ENCODE peak calls at places on chromosomes 1 and 21, in four cellular contexts. One of them, this sample, is unnamed.
A peak's percentile ranks its signal among the peaks of the same experiment; 100 is the strongest.

GRCh38 chr1:12472798-12473551 is 145.0 kb downstream of the DHRS3 start:
- DNase-seq in CD8-positive, alpha-beta memory T cell: peak; percentile 69
- DNase-seq in pancreas: no peak
- DNase-seq in Peyer's patch: no peak
- DNase-seq in this sample: peak; percentile 37

GRCh38 chr1:164660415-164661174 is 101.6 kb downstream of the PBX1 start:
- DNase-seq in pancreas: peak; percentile 61
- DNase-seq in CD8-positive, alpha-beta memory T cell: no peak
- DNase-seq in Peyer's patch: no peak
- DNase-seq in this sample: no peak

GRCh38 chr1:2588661-2589330 is 2.2 kb downstream of the PRXL2B start:
- DNase-seq in pancreas: no peak
- DNase-seq in Peyer's patch: no peak
- DNase-seq in CD8-positive, alpha-beta memory T cell: peak; percentile 46
- DNase-seq in this sample: no peak

GRCh38 chr1:30695481-30695880 is 27.9 kb downstream of the MATN1 start:
- DNase-seq in Peyer's patch: peak; percentile 16
- DNase-seq in CD8-positive, alpha-beta memory T cell: no peak
- DNase-seq in pancreas: no peak
- DNase-seq in this sample: no peak

GRCh38 chr1:37958690-37959089 is 11.8 kb upstream of the INPP5B start:
- DNase-seq in pancreas: no peak
- DNase-seq in CD8-positive, alpha-beta memory T cell: no peak
- DNase-seq in Peyer's patch: no peak
- DNase-seq in this sample: no peak

GRCh38 chr1:12344611-12345299 is 114.9 kb downstream of the VPS13D start:
- DNase-seq in CD8-positive, alpha-beta memory T cell: no peak
- DNase-seq in Peyer's patch: no peak
- DNase-seq in pancreas: no peak
- DNase-seq in this sample: peak; percentile 14

GRCh38 chr1:29489471-29489870 is 253.1 kb downstream of the PTPRU start:
- DNase-seq in Peyer's patch: no peak
- DNase-seq in CD8-positive, alpha-beta memory T cell: no peak
- DNase-seq in pancreas: no peak
- DNase-seq in this sample: no peak

GRCh38 chr1:51484591-51484990 is 34.5 kb downstream of the EPS15 start:
- DNase-seq in pancreas: no peak
- DNase-seq in CD8-positive, alpha-beta memory T cell: no peak
- DNase-seq in Peyer's patch: no peak
- DNase-seq in this sample: no peak

GRCh38 chr1:12640237-12640957 is 3.5 kb upstream of the AADACL4 start:
- DNase-seq in Peyer's patch: no peak
- DNase-seq in CD8-positive, alpha-beta memory T cell: no peak
- DNase-seq in pancreas: no peak
- DNase-seq in this sample: no peak

GRCh38 chr1:85884372-85885035 is 176.3 kb upstream of the ZNHIT6 start:
- DNase-seq in pancreas: no peak
- DNase-seq in CD8-positive, alpha-beta memory T cell: no peak
- DNase-seq in Peyer's patch: no peak
- DNase-seq in this sample: no peak

GRCh38 chr1:206590025-206590834 is 22.0 kb downstream of the EIF2D start:
- DNase-seq in Peyer's patch: no peak
- DNase-seq in pancreas: no peak
- DNase-seq in CD8-positive, alpha-beta memory T cell: peak; percentile 64
- DNase-seq in this sample: no peak

GRCh38 chr1:202210370-202210769 is 16.8 kb downstream of the LGR6 start:
- DNase-seq in CD8-positive, alpha-beta memory T cell: peak; percentile 55
- DNase-seq in Peyer's patch: no peak
- DNase-seq in pancreas: no peak
- DNase-seq in this sample: no peak

GRCh38 chr21:41737656-41738324 is 29.1 kb downstream of the RIPK4 start:
- DNase-seq in CD8-positive, alpha-beta memory T cell: no peak
- DNase-seq in pancreas: no peak
- DNase-seq in Peyer's patch: peak; percentile 33
- DNase-seq in this sample: no peak

GRCh38 chr21:42164064-42164789 is 54.7 kb upstream of the ABCG1 start:
- DNase-seq in pancreas: peak; percentile 23
- DNase-seq in Peyer's patch: peak; percentile 79
- DNase-seq in CD8-positive, alpha-beta memory T cell: peak; percentile 67
- DNase-seq in this sample: peak; percentile 83

GRCh38 chr1:17118268-17118667 is 983 bp downstream of the PADI2 start:
- DNase-seq in CD8-positive, alpha-beta memory T cell: no peak
- DNase-seq in pancreas: no peak
- DNase-seq in Peyer's patch: no peak
- DNase-seq in this sample: peak; percentile 52

GRCh38 chr1:95039360-95040031 is 33.3 kb downstream of the ALG14 start:
- DNase-seq in Peyer's patch: no peak
- DNase-seq in CD8-positive, alpha-beta memory T cell: no peak
- DNase-seq in pancreas: no peak
- DNase-seq in this sample: no peak

GRCh38 chr1:156150107-156151000 is 3.0 kb upstream of the SEMA4A start:
- DNase-seq in pancreas: no peak
- DNase-seq in Peyer's patch: no peak
- DNase-seq in CD8-positive, alpha-beta memory T cell: no peak
- DNase-seq in this sample: no peak

GRCh38 chr1:112513112-112513870 is 4.5 kb downstream of the WNT2B start:
- DNase-seq in pancreas: no peak
- DNase-seq in Peyer's patch: no peak
- DNase-seq in CD8-positive, alpha-beta memory T cell: no peak
- DNase-seq in this sample: peak; percentile 33

GRCh38 chr1:247332901-247333361 is 1.3 kb upstream of the ZNF496 start:
- DNase-seq in pancreas: peak; percentile 33
- DNase-seq in Peyer's patch: no peak
- DNase-seq in CD8-positive, alpha-beta memory T cell: no peak
- DNase-seq in this sample: peak; percentile 40

GRCh38 chr1:6259491-6260362 is 1.2 kb downstream of the GPR153 start:
- DNase-seq in CD8-positive, alpha-beta memory T cell: peak; percentile 81
- DNase-seq in pancreas: peak; percentile 51
- DNase-seq in Peyer's patch: peak; percentile 94
- DNase-seq in this sample: peak; percentile 86

GRCh38 chr1:235415008-235415904 is 48.0 kb downstream of the TBCE start:
- DNase-seq in Peyer's patch: peak; percentile 64
- DNase-seq in CD8-positive, alpha-beta memory T cell: peak; percentile 66
- DNase-seq in pancreas: peak; percentile 48
- DNase-seq in this sample: peak; percentile 70
- H3K27ac ChIP-seq in Peyer's patch: no peak overlapping the region
- H3K27ac ChIP-seq in CD8-positive, alpha-beta memory T cell: no peak overlapping the region
- H3K27ac ChIP-seq in pancreas: no peak overlapping the region
- H3K27ac ChIP-seq in this sample: no peak overlapping the region

GRCh38 chr1:23159963-23160877 is 8.4 kb downstream of the LUZP1 start:
- DNase-seq in CD8-positive, alpha-beta memory T cell: no peak
- DNase-seq in Peyer's patch: no peak
- DNase-seq in pancreas: no peak
- DNase-seq in this sample: no peak
- H3K27ac ChIP-seq in CD8-positive, alpha-beta memory T cell: no peak overlapping the region
- H3K27ac ChIP-seq in Peyer's patch: peak overlapping the region; percentile 59
- H3K27ac ChIP-seq in pancreas: no peak overlapping the region
- H3K27ac ChIP-seq in this sample: no peak overlapping the region

GRCh38 chr1:93522721-93523120 is 74.8 kb downstream of the FNBP1L start:
- DNase-seq in CD8-positive, alpha-beta memory T cell: no peak
- DNase-seq in Peyer's patch: no peak
- DNase-seq in pancreas: no peak
- DNase-seq in this sample: no peak
- H3K27ac ChIP-seq in CD8-positive, alpha-beta memory T cell: no peak overlapping the region
- H3K27ac ChIP-seq in Peyer's patch: no peak overlapping the region
- H3K27ac ChIP-seq in pancreas: no peak overlapping the region
- H3K27ac ChIP-seq in this sample: no peak overlapping the region

DNA sequence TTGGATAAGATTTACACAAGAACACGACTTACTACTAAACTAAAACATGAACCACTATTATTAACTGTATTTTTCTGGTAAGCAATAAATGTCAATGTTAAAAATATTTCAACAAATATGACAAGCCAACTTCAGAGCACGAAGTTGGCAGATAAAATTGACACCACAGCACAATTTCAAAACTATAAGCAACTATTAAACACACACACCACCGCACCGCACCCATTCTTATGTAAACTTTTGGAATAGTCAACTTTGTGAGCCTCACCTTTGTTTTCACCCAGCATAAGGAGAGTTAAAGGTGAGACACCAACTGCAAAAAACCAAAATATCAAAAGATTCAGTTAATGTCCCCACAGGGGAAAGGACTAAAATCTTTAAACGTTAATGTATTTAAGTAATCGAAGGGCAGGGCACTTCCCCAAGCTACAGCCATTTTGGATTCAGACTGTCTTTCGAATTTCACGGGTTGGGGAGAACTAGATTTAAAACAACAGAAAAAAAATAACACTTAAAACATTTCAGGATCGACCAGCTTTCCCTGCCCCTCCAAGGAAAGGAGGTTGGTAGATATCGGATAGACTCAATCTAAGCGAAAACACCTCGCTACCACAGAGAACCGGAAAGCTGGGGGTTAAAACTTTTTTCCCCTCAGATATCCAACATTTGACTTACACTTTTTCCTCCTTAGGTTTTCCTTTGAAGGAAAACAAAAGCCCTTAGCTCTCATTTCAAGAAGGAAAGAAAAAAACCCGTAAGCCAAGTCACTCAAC is 839 bp downstream of the GPBP1L1 start:
- DNase-seq in CD8-positive, alpha-beta memory T cell: no peak
- DNase-seq in Peyer's patch: no peak
- DNase-seq in pancreas: no peak
- DNase-seq in this sample: no peak
- H3K27ac ChIP-seq in CD8-positive, alpha-beta memory T cell: peak overlapping the region; percentile 92
- H3K27ac ChIP-seq in Peyer's patch: peak overlapping the region; percentile 99
- H3K27ac ChIP-seq in pancreas: peak overlapping the region; percentile 98
- H3K27ac ChIP-seq in this sample: peak overlapping the region; percentile 100

GRCh38 chr21:45651921-45652320 is 8.4 kb downstream of the PCBP3 start:
- DNase-seq in pancreas: no peak
- DNase-seq in Peyer's patch: no peak
- DNase-seq in CD8-positive, alpha-beta memory T cell: no peak
- DNase-seq in this sample: no peak

GRCh38 chr21:45655071-45655470 is 11.5 kb downstream of the PCBP3 start:
- DNase-seq in Peyer's patch: no peak
- DNase-seq in CD8-positive, alpha-beta memory T cell: no peak
- DNase-seq in pancreas: no peak
- DNase-seq in this sample: no peak
- H3K27ac ChIP-seq in Peyer's patch: no peak overlapping the region
- H3K27ac ChIP-seq in CD8-positive, alpha-beta memory T cell: no peak overlapping the region
- H3K27ac ChIP-seq in pancreas: no peak overlapping the region
- H3K27ac ChIP-seq in this sample: no peak overlapping the region

GRCh38 chr1:40256401-40257084 is 1.5 kb upstream of the ZMPSTE24 start:
- DNase-seq in pancreas: no peak
- DNase-seq in Peyer's patch: no peak
- DNase-seq in CD8-positive, alpha-beta memory T cell: no peak
- DNase-seq in this sample: no peak
- H3K27ac ChIP-seq in pancreas: peak overlapping the region; percentile 89
- H3K27ac ChIP-seq in Peyer's patch: peak overlapping the region; percentile 94
- H3K27ac ChIP-seq in CD8-positive, alpha-beta memory T cell: peak overlapping the region; percentile 99
- H3K27ac ChIP-seq in this sample: peak overlapping the region; percentile 96

GRCh38 chr1:228345201-228345930 is 61.3 kb downstream of the TRIM11 start:
- DNase-seq in Peyer's patch: peak; percentile 42
- DNase-seq in pancreas: no peak
- DNase-seq in CD8-positive, alpha-beta memory T cell: peak; percentile 43
- DNase-seq in this sample: peak; percentile 3

GRCh38 chr1:228343211-228343661 is 63.4 kb downstream of the TRIM11 start:
- DNase-seq in pancreas: no peak
- DNase-seq in Peyer's patch: no peak
- DNase-seq in CD8-positive, alpha-beta memory T cell: peak; percentile 18
- DNase-seq in this sample: peak; percentile 3

GRCh38 chr1:228346731-228347130 is 59.9 kb downstream of the TRIM11 start:
- DNase-seq in pancreas: no peak
- DNase-seq in CD8-positive, alpha-beta memory T cell: peak; percentile 21
- DNase-seq in Peyer's patch: peak; percentile 19
- DNase-seq in this sample: peak; percentile 0

GRCh38 chr1:228342627-228343210 is 63.9 kb downstream of the TRIM11 start:
- DNase-seq in pancreas: no peak
- DNase-seq in Peyer's patch: no peak
- DNase-seq in CD8-positive, alpha-beta memory T cell: peak; percentile 28
- DNase-seq in this sample: peak; percentile 1

DNA sequence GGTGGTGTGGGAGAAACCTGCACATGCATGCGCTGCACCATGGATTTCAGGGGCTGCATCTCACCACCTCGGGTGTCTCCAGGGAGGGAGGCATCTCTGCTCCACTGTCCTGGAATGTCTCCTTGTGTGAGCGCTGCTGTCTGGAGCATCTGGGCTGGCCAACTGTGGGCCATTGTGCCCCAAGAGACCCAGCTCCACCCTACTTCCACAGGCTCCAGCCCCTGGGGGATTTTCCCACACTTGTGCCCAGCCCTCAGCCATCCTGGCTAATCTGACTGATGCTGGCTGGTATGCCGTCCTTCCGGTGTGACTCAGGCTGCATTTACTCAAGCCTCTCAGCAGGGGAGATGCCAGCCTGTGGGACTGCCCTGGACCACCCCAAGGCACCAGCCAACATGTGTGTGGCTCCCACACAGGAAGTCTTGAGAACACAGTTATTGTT is 62.0 kb downstream of the TRIM11 start:
- DNase-seq in Peyer's patch: peak; percentile 19
- DNase-seq in CD8-positive, alpha-beta memory T cell: no peak
- DNase-seq in pancreas: no peak
- DNase-seq in this sample: peak; percentile 1
- H3K27ac ChIP-seq in Peyer's patch: no peak overlapping the region
- H3K27ac ChIP-seq in CD8-positive, alpha-beta memory T cell: no peak overlapping the region
- H3K27ac ChIP-seq in pancreas: no peak overlapping the region
- H3K27ac ChIP-seq in this sample: no peak overlapping the region